ENCODE peak calls at places on chromosomes 6 and 20, in five cellular contexts. One of them, this sample, is unnamed.

GRCh38 chr20:2296545-2297351 is 947 bp downstream of the TGM3 start:
- DNase-seq in Calu3: no peak
- DNase-seq in GM12865: no peak
- DNase-seq in natural killer cell: no peak
- DNase-seq in pancreas: no peak
- DNase-seq in this sample: no peak

GRCh38 chr6:47153066-47153755 is 111.1 kb upstream of the ADGRF1 start:
- DNase-seq in Calu3: peak
- DNase-seq in GM12865: no peak
- DNase-seq in natural killer cell: no peak
- DNase-seq in pancreas: no peak
- DNase-seq in this sample: no peak

GRCh38 chr6:129338683-129339082 is 371.3 kb downstream of the ARHGAP18 start:
- DNase-seq in Calu3: no peak
- DNase-seq in GM12865: no peak
- DNase-seq in natural killer cell: no peak
- DNase-seq in pancreas: no peak
- DNase-seq in this sample: no peak

GRCh38 chr6:6348251-6348650 is 27.8 kb upstream of the F13A1 start:
- DNase-seq in Calu3: no peak
- DNase-seq in GM12865: no peak
- DNase-seq in natural killer cell: no peak
- DNase-seq in pancreas: no peak
- DNase-seq in this sample: no peak

GRCh38 chr20:47272893-47273590 is 83.5 kb downstream of the ZMYND8 start:
- DNase-seq in Calu3: peak
- DNase-seq in GM12865: peak
- DNase-seq in natural killer cell: no peak
- DNase-seq in pancreas: no peak
- DNase-seq in this sample: no peak

GRCh38 chr20:54221996-54222890 is 14.4 kb downstream of the PFDN4 start:
- DNase-seq in Calu3: no peak
- DNase-seq in GM12865: no peak
- DNase-seq in natural killer cell: no peak
- DNase-seq in pancreas: no peak
- DNase-seq in this sample: no peak

GRCh38 chr20:7113577-7114466 is 346.3 kb downstream of the BMP2 start:
- DNase-seq in Calu3: peak
- DNase-seq in GM12865: peak
- DNase-seq in natural killer cell: no peak
- DNase-seq in pancreas: no peak
- DNase-seq in this sample: no peak

GRCh38 chr6:145137425-145137824 is 597.9 kb downstream of the EPM2A start:
- DNase-seq in Calu3: no peak
- DNase-seq in GM12865: peak
- DNase-seq in natural killer cell: no peak
- DNase-seq in pancreas: no peak
- DNase-seq in this sample: no peak

GRCh38 chr20:57250607-57251343 is 15.7 kb downstream of the BMP7 start:
- DNase-seq in Calu3: no peak
- DNase-seq in GM12865: peak
- DNase-seq in natural killer cell: no peak
- DNase-seq in pancreas: no peak
- DNase-seq in this sample: no peak

GRCh38 chr6:36130672-36131516 is 581 bp downstream of the MAPK13 start:
- DNase-seq in Calu3: peak
- DNase-seq in GM12865: peak
- DNase-seq in natural killer cell: peak
- DNase-seq in pancreas: peak
- DNase-seq in this sample: no peak

GRCh38 chr6:116447496-116448011 is 13.6 kb upstream of the CALHM6 start:
- DNase-seq in Calu3: no peak
- DNase-seq in GM12865: no peak
- DNase-seq in natural killer cell: no peak
- DNase-seq in pancreas: peak
- DNase-seq in this sample: no peak

GRCh38 chr20:31542201-31542842 is 28.1 kb downstream of the HM13 start:
- DNase-seq in Calu3: no peak
- DNase-seq in GM12865: no peak
- DNase-seq in natural killer cell: no peak
- DNase-seq in pancreas: no peak
- DNase-seq in this sample: no peak

GRCh38 chr6:99739526-99739925 is 132.9 kb downstream of the PRDM13 start:
- DNase-seq in Calu3: no peak
- DNase-seq in GM12865: no peak
- DNase-seq in natural killer cell: no peak
- DNase-seq in pancreas: no peak
- DNase-seq in this sample: no peak

GRCh38 chr6:5205877-5206840 is 54.6 kb downstream of the LYRM4 start:
- DNase-seq in Calu3: peak
- DNase-seq in GM12865: no peak
- DNase-seq in natural killer cell: no peak
- DNase-seq in pancreas: peak
- DNase-seq in this sample: no peak

GRCh38 chr20:10708342-10709185 is 34.8 kb upstream of the JAG1 start:
- DNase-seq in Calu3: no peak
- DNase-seq in GM12865: no peak
- DNase-seq in natural killer cell: no peak
- DNase-seq in pancreas: no peak
- DNase-seq in this sample: no peak

GRCh38 chr6:39228111-39228971 is 934 bp downstream of the KCNK5 start:
- DNase-seq in Calu3: no peak
- DNase-seq in GM12865: no peak
- DNase-seq in natural killer cell: no peak
- DNase-seq in pancreas: no peak
- DNase-seq in this sample: no peak

GRCh38 chr6:105759946-105760345 is 326.2 kb upstream of the PRDM1 start:
- DNase-seq in Calu3: no peak
- DNase-seq in GM12865: no peak
- DNase-seq in natural killer cell: no peak
- DNase-seq in pancreas: no peak
- DNase-seq in this sample: no peak
- TF ChIP-seq CTCF in Calu3: no peak
- TF ChIP-seq CTCF in GM12865: no peak
- TF ChIP-seq CTCF in natural killer cell: no peak
- TF ChIP-seq CTCF in pancreas: no peak
- TF ChIP-seq CTCF in this sample: no peak

GRCh38 chr6:43170452-43171283 is at the start of gene SRF:
- DNase-seq in Calu3: peak
- DNase-seq in GM12865: peak
- DNase-seq in natural killer cell: peak
- DNase-seq in pancreas: peak
- DNase-seq in this sample: peak
- TF ChIP-seq CTCF in Calu3: no peak
- TF ChIP-seq CTCF in GM12865: no peak
- TF ChIP-seq CTCF in natural killer cell: no peak
- TF ChIP-seq CTCF in pancreas: no peak
- TF ChIP-seq CTCF in this sample: no peak

GRCh38 chr20:15905661-15906060 is 667.6 kb downstream of the KIF16B start:
- DNase-seq in Calu3: no peak
- DNase-seq in GM12865: no peak
- DNase-seq in natural killer cell: no peak
- DNase-seq in pancreas: no peak
- DNase-seq in this sample: no peak

GRCh38 chr20:15899972-15900371 is 673.3 kb downstream of the KIF16B start:
- DNase-seq in Calu3: no peak
- DNase-seq in GM12865: no peak
- DNase-seq in natural killer cell: no peak
- DNase-seq in pancreas: no peak
- DNase-seq in this sample: no peak

GRCh38 chr20:15900443-15900842 is 672.8 kb downstream of the KIF16B start:
- DNase-seq in Calu3: no peak
- DNase-seq in GM12865: no peak
- DNase-seq in natural killer cell: no peak
- DNase-seq in pancreas: no peak
- DNase-seq in this sample: no peak

DNA sequence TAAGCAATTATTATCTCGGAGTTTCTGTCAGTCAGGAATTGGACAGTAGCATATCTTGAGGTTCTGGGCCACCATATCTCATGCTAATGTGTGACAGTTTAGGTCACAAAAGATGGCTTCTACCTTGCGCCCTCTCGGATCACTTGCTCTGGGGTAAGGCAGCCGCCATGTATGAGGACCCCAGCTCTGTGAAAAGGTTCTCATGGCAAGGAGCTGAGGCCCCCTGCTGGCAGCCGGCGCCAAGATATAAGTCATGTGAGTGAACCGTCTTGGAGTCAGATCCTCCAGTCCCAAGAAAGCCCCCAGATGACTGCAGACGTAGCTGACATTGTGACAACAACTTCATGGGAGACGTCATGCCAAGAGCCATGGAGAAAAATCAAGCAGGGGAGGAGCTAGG is 670.8 kb downstream of the KIF16B start:
- DNase-seq in Calu3: peak
- DNase-seq in GM12865: peak
- DNase-seq in natural killer cell: no peak
- DNase-seq in pancreas: no peak
- DNase-seq in this sample: no peak
- TF ChIP-seq CTCF in Calu3: no peak
- TF ChIP-seq CTCF in GM12865: peak
- TF ChIP-seq CTCF in natural killer cell: no peak
- TF ChIP-seq CTCF in pancreas: no peak
- TF ChIP-seq CTCF in this sample: peak

GRCh38 chr6:41721396-41721795 is 14.0 kb downstream of the TFEB start:
- DNase-seq in Calu3: no peak
- DNase-seq in GM12865: no peak
- DNase-seq in natural killer cell: no peak
- DNase-seq in pancreas: no peak
- DNase-seq in this sample: no peak

GRCh38 chr6:41724638-41725501 is 10.5 kb downstream of the TFEB start:
- DNase-seq in Calu3: no peak
- DNase-seq in GM12865: no peak
- DNase-seq in natural killer cell: no peak
- DNase-seq in pancreas: no peak
- DNase-seq in this sample: no peak

GRCh38 chr6:41720783-41721182 is 14.6 kb downstream of the TFEB start:
- DNase-seq in Calu3: no peak
- DNase-seq in GM12865: no peak
- DNase-seq in natural killer cell: no peak
- DNase-seq in pancreas: no peak
- DNase-seq in this sample: no peak

GRCh38 chr6:41723936-41724637 is 11.3 kb downstream of the TFEB start:
- DNase-seq in Calu3: no peak
- DNase-seq in GM12865: peak
- DNase-seq in natural killer cell: no peak
- DNase-seq in pancreas: no peak
- DNase-seq in this sample: no peak

GRCh38 chr6:41723178-41723935 is 12.1 kb downstream of the TFEB start:
- DNase-seq in Calu3: peak
- DNase-seq in GM12865: peak
- DNase-seq in natural killer cell: peak
- DNase-seq in pancreas: peak
- DNase-seq in this sample: no peak
- TF ChIP-seq CTCF in Calu3: no peak
- TF ChIP-seq CTCF in GM12865: peak
- TF ChIP-seq CTCF in natural killer cell: no peak
- TF ChIP-seq CTCF in pancreas: no peak
- TF ChIP-seq CTCF in this sample: no peak

GRCh38 chr6:72940265-72940664 is 285.0 kb downstream of the KHDC1L start:
- DNase-seq in Calu3: no peak
- DNase-seq in GM12865: no peak
- DNase-seq in natural killer cell: no peak
- DNase-seq in pancreas: no peak
- DNase-seq in this sample: no peak

GRCh38 chr6:72943699-72944098 is 281.6 kb downstream of the KHDC1L start:
- DNase-seq in Calu3: no peak
- DNase-seq in GM12865: no peak
- DNase-seq in natural killer cell: no peak
- DNase-seq in pancreas: no peak
- DNase-seq in this sample: no peak

GRCh38 chr6:72939029-72939428 is 286.3 kb downstream of the KHDC1L start:
- DNase-seq in Calu3: no peak
- DNase-seq in GM12865: no peak
- DNase-seq in natural killer cell: no peak
- DNase-seq in pancreas: no peak
- DNase-seq in this sample: no peak

GRCh38 chr6:72941263-72941662 is 284.0 kb downstream of the KHDC1L start:
- DNase-seq in Calu3: no peak
- DNase-seq in GM12865: no peak
- DNase-seq in natural killer cell: no peak
- DNase-seq in pancreas: no peak
- DNase-seq in this sample: no peak

DNA sequence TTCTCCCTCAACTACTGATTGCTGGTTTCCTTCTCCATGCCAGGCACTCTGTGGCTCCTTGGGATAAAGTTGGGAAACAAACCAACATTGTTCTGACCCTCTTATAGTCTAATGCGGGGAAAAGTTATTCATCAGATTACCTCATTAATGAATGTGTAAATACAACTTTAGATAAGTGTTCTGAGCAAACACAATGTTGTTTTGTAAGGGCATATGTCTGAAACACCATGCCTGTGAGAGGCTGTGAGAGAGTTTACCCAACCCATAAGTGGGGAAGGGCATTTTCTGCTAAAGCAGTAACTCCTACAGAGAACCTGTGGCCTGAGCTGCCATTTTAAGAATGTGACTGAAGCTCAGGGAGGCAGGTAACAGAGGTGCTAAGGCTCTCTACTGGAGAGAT is 283.5 kb downstream of the KHDC1L start:
- DNase-seq in Calu3: peak
- DNase-seq in GM12865: no peak
- DNase-seq in natural killer cell: no peak
- DNase-seq in pancreas: no peak
- DNase-seq in this sample: no peak
- TF ChIP-seq CTCF in Calu3: no peak
- TF ChIP-seq CTCF in GM12865: no peak
- TF ChIP-seq CTCF in natural killer cell: no peak
- TF ChIP-seq CTCF in pancreas: no peak
- TF ChIP-seq CTCF in this sample: no peak

This sample was measured in type B pancreatic cell.